ENCODE peak calls at places on chromosomes 5 and 9, in four cellular contexts. Q is GM12878, A is K562, Z is GM12891. O is an unnamed sample.

GRCh38 chr5:78647838-78648358 is 674 bp downstream of the LHFPL2 start:
- DNase-seq in A (no peak), Z (peak), Q (no peak), O (no peak)

GRCh38 chr5:178360231-178360925 is 127.8 kb upstream of the PHYKPL start:
- DNase-seq in A (no peak), Z (no peak), Q (no peak), O (no peak)

GRCh38 chr9:112774006-112774996 is 23.7 kb downstream of the SNX30 start:
- DNase-seq in Q (no peak), Z (no peak), A (no peak), O (no peak)

GRCh38 chr9:13033959-13034695 is 245.4 kb downstream of the MPDZ start:
- DNase-seq in Q (no peak), Z (peak), A (peak), O (no peak)

GRCh38 chr5:140244525-140245025 is 58.3 kb downstream of the PFDN1 start:
- DNase-seq in A (peak), Z (peak), Q (no peak), O (peak)

GRCh38 chr5:178793156-178793555 is 62.7 kb upstream of the ZNF354A start:
- DNase-seq in A (no peak), Z (no peak), Q (no peak), O (peak)

GRCh38 chr5:122665087-122665486 is 109.8 kb upstream of the SNX2 start:
- DNase-seq in A (no peak), Q (no peak), Z (no peak), O (no peak)

GRCh38 chr5:172834570-172835245 is 657 bp downstream of the ERGIC1 start:
- DNase-seq in A (no peak), Z (no peak), Q (no peak), O (no peak)

GRCh38 chr5:99141534-99142135 is 212.8 kb upstream of the CHD1 start:
- DNase-seq in A (no peak), Q (no peak), Z (no peak), O (no peak)

GRCh38 chr5:158875272-158875679 is 224.4 kb downstream of the EBF1 start:
- DNase-seq in Z (no peak), A (no peak), Q (no peak), O (no peak)

GRCh38 chr5:157457391-157457790 is 2.6 kb upstream of the NIPAL4 start:
- DNase-seq in Z (no peak), Q (no peak), A (no peak), O (no peak)

GRCh38 chr5:37146896-37147295 is 102.3 kb downstream of the CPLANE1 start:
- DNase-seq in Q (no peak), A (no peak), Z (no peak), O (no peak)

GRCh38 chr9:31210982-31211570 is 1173.4 kb upstream of the ACO1 start:
- DNase-seq in A (no peak), Z (peak), Q (peak), O (peak)

GRCh38 chr9:117958726-117959125 is 254.5 kb downstream of the TLR4 start:
- DNase-seq in Q (no peak), A (no peak), Z (no peak), O (no peak)

GRCh38 chr5:139637438-139638089 is 10.6 kb upstream of the CXXC5 start:
- DNase-seq in A (peak), Z (peak), Q (no peak), O (no peak)

GRCh38 chr9:38016375-38017120 is 52.5 kb downstream of the SHB start:
- DNase-seq in Z (no peak), Q (no peak), A (no peak), O (no peak)

GRCh38 chr9:8205580-8205979 is 406.0 kb upstream of the DMAC1 start:
- DNase-seq in A (no peak), Z (no peak), Q (no peak), O (no peak)

GRCh38 chr5:34487956-34488355 is 168.2 kb upstream of the RAI14 start:
- DNase-seq in Z (no peak), A (no peak), Q (no peak), O (no peak)

GRCh38 chr9:114301798-114302565 is 20.9 kb upstream of the ORM1 start:
- DNase-seq in A (no peak), Z (no peak), Q (no peak), O (no peak)

GRCh38 chr5:54764691-54765090 is 220.7 kb downstream of the ESM1 start:
- DNase-seq in Q (no peak), Z (no peak), A (no peak), O (no peak)

GRCh38 chr5:148267972-148268371 is 622 bp upstream of the SPINK13 start:
- DNase-seq in Q (no peak), Z (no peak), A (no peak), O (no peak)

GRCh38 chr9:15155826-15156225 is 151.2 kb downstream of the TTC39B start:
- DNase-seq in A (no peak), Q (no peak), Z (no peak), O (no peak)

GRCh38 chr9:99389087-99390033 is 167.3 kb downstream of the SEC61B start:
- DNase-seq in Z (no peak), Q (no peak), A (no peak), O (no peak)

GRCh38 chr5:61806491-61807020 is 474.5 kb downstream of the ZSWIM6 start:
- DNase-seq in Z (no peak), A (no peak), Q (no peak), O (no peak)

GRCh38 chr5:132298305-132298704 is 4.1 kb downstream of the SLC22A4 start:
- DNase-seq in Z (no peak), Q (no peak), A (no peak), O (peak)

GRCh38 chr9:106862115-106862945 is 636 bp upstream of the ZNF462 start:
- DNase-seq in Q (no peak), A (no peak), Z (no peak), O (no peak)

GRCh38 chr5:122316652-122317051 is 4.6 kb downstream of the SNCAIP start:
- DNase-seq in A (no peak), Q (no peak), Z (no peak), O (no peak)

GRCh38 chr5:53090229-53090628 is 19.3 kb downstream of the MOCS2 start:
- DNase-seq in Z (no peak), Q (no peak), A (no peak), O (no peak)

GRCh38 chr9:26500471-26500870 is 392.1 kb downstream of the CAAP1 start:
- DNase-seq in Q (no peak), Z (no peak), A (no peak), O (no peak)

GRCh38 chr5:138969323-138970013 is 94.3 kb upstream of the LRRTM2 start:
- DNase-seq in A (no peak), Z (no peak), Q (no peak), O (no peak)

GRCh38 chr9:37309136-37309535 is 113.4 kb upstream of the GRHPR start:
- DNase-seq in Q (no peak), A (no peak), Z (peak), O (no peak)

GRCh38 chr9:95342571-95342970 is 25.1 kb upstream of the FANCC start:
- DNase-seq in Z (no peak), Q (no peak), A (no peak), O (no peak)

GRCh38 chr9:95344735-95345134 is 27.2 kb upstream of the FANCC start:
- DNase-seq in Q (no peak), A (no peak), Z (no peak), O (no peak)

GRCh38 chr9:95343725-95344287 is 26.3 kb upstream of the FANCC start:
- DNase-seq in Z (no peak), Q (no peak), A (no peak), O (no peak)

GRCh38 chr9:95338243-95338642 is 20.7 kb upstream of the FANCC start:
- DNase-seq in A (no peak), Z (no peak), Q (no peak), O (no peak)

DNA sequence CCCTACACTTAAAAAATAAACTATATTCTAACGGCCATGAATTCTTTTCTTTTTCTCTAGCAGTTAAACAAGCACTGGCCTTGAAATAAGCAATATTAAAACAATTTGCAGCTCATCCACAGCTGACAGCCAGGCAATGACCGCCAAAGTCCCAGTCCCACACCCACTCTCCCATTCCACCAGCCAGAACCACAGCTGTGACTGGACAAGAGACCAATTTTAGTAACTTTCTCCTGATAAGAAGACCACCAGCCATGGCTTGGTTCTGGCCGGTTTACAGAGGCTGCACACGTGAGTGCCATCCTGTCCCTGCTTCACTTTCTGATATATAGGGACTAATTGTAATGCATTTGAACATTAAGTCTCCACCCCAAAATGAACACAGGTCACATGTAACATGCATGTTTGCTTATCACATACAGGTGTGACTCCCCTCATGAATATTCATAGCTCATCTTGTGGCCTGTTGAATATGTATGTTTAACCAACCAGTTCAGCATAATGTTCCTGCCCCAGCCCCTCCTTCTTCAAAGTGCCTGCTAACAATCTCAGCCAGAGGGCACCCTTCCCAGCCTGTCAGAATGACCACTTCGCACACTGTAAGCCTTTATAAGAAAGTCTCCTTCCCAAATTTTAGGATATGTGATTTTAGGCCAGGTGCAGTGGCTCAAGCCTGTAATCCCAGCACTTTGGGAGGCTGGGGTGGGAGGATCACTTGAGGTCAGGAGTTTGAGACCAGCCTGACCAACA is 23.9 kb upstream of the FANCC start:
- DNase-seq in Q (no peak), Z (no peak), A (no peak), O (no peak)
- TF ChIP-seq SPI1 in Q (no peak), Z (no peak), A (no peak), O (no peak)

GRCh38 chr9:137382728-137383452 is 40.1 kb downstream of the EXD3 start:
- DNase-seq in Z (no peak), Q (no peak), A (peak), O (no peak)
- TF ChIP-seq SPI1 in Z (no peak), Q (no peak), A (no peak), O (no peak)

DNA sequence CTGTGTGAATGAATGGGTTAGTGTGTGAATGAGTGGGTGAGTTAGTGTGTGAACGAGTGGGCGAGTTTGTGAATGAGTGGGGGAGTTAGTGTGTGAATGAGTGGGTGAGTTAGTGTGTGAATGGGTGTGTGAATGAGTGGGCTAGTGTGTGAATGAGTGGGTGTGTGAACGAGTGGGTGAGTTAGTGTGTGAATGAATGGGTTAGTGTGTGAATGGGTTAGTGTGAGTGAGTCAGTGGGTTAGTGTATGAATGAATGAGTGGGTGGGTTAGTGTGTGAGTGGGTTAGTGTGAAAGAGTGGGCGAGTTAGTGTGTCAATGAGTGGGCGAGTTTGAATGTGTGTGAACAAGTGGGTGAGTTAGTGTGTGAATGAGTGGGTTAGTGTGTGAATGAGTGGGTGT is 35.5 kb downstream of the NKD2 start:
- DNase-seq in Q (no peak), Z (no peak), A (no peak), O (no peak)
- TF ChIP-seq SPI1 in Q (no peak), Z (no peak), A (no peak), O (no peak)

GRCh38 chr5:17365326-17365725 is 132.7 kb upstream of the TAF11L2 start:
- DNase-seq in Q (no peak), A (no peak), Z (no peak), O (no peak)
- TF ChIP-seq SPI1 in Q (no peak), A (no peak), Z (no peak), O (no peak)

DNA sequence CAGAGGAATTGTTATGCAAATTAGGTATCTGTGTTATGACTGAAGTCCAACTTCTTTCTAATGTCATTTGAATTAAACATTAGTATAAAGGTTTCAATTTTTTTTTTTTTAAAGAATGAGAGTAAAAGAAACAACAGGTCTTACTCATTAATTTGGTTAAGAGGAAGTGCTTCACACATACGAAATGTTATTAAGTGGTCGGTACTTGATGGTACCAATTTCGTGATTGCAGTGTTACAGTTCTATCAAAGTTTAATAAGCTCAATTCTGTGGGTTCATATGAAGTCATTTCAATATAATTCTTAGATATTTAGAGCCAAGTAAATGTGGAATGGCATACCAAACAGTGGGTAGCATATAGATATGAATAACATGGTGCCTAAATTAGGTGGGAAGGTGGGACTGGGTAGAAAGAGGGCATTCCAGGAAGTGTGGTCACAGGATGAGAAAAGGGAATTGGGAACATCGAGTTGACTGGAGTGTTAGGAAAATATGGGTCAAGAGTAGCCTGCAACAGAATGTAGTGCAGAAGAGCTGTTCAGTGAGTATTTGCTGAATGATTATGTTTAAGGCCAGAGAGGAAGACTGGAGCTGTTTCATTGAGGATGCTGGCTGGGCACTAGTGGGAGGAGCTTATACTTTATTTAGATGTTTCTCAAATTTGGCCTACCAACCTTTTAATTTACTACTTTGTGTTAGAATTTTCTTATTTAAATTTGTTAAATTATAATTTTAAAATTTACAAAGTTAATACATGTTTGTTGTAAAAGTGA is 34.1 kb upstream of the DHFR start:
- DNase-seq in Q (no peak), Z (no peak), A (no peak), O (no peak)
- TF ChIP-seq SPI1 in Q (peak), Z (peak), A (no peak), O (no peak)

O was measured in HL-60.